ENCODE peak calls at places on chromosomes 11 and 22, in five cellular contexts. C, K, B, S and L are unnamed samples.

GRCh38 chr22:37568448-37569008 is 8.2 kb downstream of the CDC42EP1 start:
- DNase-seq in C (no peak), K (no peak), B (no peak), S (no peak), L (no peak)

GRCh38 chr22:36965716-36966115 is 52.3 kb downstream of the CSF2RB start:
- DNase-seq in C (no peak), K (no peak), B (no peak), S (no peak), L (no peak)

GRCh38 chr11:116853461-116854073 is 16.1 kb upstream of the APOA1 start:
- DNase-seq in C (peak; percentile 97), K (peak; percentile 66), B (peak; percentile 96), S (no peak), L (peak; percentile 92)

GRCh38 chr22:45240137-45240809 is 421 bp downstream of the KIAA0930 start:
- DNase-seq in C (peak; percentile 35), K (peak; percentile 41), B (no peak), S (no peak), L (peak; percentile 28)

GRCh38 chr22:46328066-46328465 is 7.4 kb upstream of the TRMU start:
- DNase-seq in C (no peak), K (no peak), B (no peak), S (no peak), L (no peak)

GRCh38 chr11:92826136-92826535 is 143.3 kb upstream of the MTNR1B start:
- DNase-seq in C (peak; percentile 82), K (no peak), B (peak; percentile 1), S (no peak), L (peak; percentile 14)

GRCh38 chr11:100905684-100906083 is 218.6 kb downstream of the ARHGAP42 start:
- DNase-seq in C (no peak), K (no peak), B (no peak), S (no peak), L (no peak)

GRCh38 chr11:116379185-116379828 is 393.5 kb downstream of the BUD13 start:
- DNase-seq in C (peak; percentile 17), K (peak; percentile 23), B (peak; percentile 1), S (no peak), L (peak; percentile 9)

GRCh38 chr11:12163181-12163841 is 52.9 kb downstream of the MICAL2 start:
- DNase-seq in C (peak; percentile 85), K (peak; percentile 78), B (peak; percentile 42), S (peak; percentile 73), L (peak; percentile 90)

GRCh38 chr11:73382747-73383146 is 6.5 kb downstream of the RELT start:
- DNase-seq in C (no peak), K (no peak), B (no peak), S (no peak), L (no peak)

GRCh38 chr22:18152519-18152918 is 2.5 kb downstream of the USP18 start:
- DNase-seq in C (no peak), K (no peak), B (no peak), S (no peak), L (no peak)

GRCh38 chr11:14643697-14644395 is at the start of gene PDE3B:
- DNase-seq in C (peak; percentile 55), K (peak; percentile 91), B (peak; percentile 12), S (peak; percentile 82), L (peak; percentile 33)

GRCh38 chr11:126189109-126189929 is 22.1 kb downstream of the RPUSD4 start:
- DNase-seq in C (no peak), K (no peak), B (no peak), S (no peak), L (no peak)

GRCh38 chr11:96246718-96247540 is 96.1 kb downstream of the MAML2 start:
- DNase-seq in C (peak; percentile 88), K (no peak), B (peak; percentile 68), S (no peak), L (peak; percentile 78)

GRCh38 chr11:71387784-71388636 is 60.2 kb downstream of the DHCR7 start:
- DNase-seq in C (no peak), K (no peak), B (no peak), S (no peak), L (no peak)

GRCh38 chr11:362642-363442 is 6.5 kb upstream of the B4GALNT4 start:
- DNase-seq in C (no peak), K (no peak), B (no peak), S (peak; percentile 70), L (no peak)
- TF ChIP-seq CTCF in C (no peak), K (no peak), B (no peak), S (no peak), L (no peak)

GRCh38 chr22:47632646-47633045 is 870.2 kb downstream of the TBC1D22A start:
- DNase-seq in C (no peak), K (no peak), B (no peak), S (no peak), L (no peak)
- H3K4me3 ChIP-seq in C (no peak overlapping the region), K (no peak overlapping the region), B (no peak overlapping the region), S (peak overlapping the region; percentile 43), L (no peak overlapping the region)

GRCh38 chr11:66313321-66314185 is 3.3 kb downstream of the CD248 start:
- DNase-seq in C (peak; percentile 13), K (no peak), B (peak; percentile 59), S (peak; percentile 80), L (peak; percentile 51)
- TF ChIP-seq CTCF in C (peak; percentile 36), K (no peak), B (peak; percentile 18), S (no peak), L (peak; percentile 54)

DNA sequence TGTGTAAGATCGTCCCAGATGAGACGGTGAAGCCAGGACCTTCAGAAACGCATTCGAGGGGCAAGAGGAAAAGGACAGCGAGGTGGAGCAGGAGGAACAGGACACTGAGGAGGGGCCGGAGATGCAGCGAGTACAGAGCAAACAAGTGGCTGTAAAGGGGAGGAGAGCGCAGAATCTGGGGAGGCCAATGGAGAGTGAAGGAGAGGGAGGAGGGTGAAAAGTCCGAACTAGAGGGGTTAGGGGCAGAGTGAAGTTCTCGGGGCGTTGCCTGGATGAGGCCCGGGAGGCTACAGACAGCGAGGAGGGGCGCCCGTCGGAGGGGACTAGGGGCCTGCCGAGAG is 8.8 kb upstream of the PPIL2 start:
- DNase-seq in C (no peak), K (no peak), B (no peak), S (no peak), L (no peak)
- H3K4me3 ChIP-seq in C (no peak overlapping the region), K (peak overlapping the region; percentile 74), B (peak overlapping the region; percentile 20), S (peak overlapping the region; percentile 58), L (peak overlapping the region; percentile 46)

GRCh38 chr11:22169833-22170232 is 23.1 kb upstream of the ANO5 start:
- DNase-seq in C (peak; percentile 1), K (no peak), B (no peak), S (no peak), L (peak; percentile 12)
- TF ChIP-seq CTCF in C (no peak), K (peak; percentile 14), B (peak; percentile 15), S (no peak), L (peak; percentile 38)

DNA sequence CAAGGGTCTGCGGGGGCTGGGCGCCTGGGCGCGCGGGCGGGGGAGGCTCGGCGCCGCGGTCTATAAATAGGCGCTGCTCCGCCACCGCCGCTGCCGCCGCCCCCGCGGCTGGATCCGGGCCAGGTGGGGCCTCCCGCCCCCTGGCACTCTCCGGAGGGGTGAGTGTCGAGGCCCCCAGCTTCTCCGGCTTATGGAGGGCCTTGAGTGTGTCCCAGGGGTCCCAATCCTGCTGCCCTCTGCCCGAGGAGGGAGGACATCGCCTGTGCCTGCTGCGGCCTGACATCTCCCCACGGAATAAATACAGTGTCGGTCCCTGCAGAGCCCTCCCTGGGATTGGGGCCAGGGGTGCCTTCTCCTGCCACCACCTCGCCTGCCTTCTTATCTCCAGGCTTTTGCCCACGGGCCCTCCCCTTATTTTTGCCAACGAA is 4.3 kb upstream of the GP1BB start:
- DNase-seq in C (no peak), K (no peak), B (no peak), S (no peak), L (no peak)
- H3K4me3 ChIP-seq in C (peak overlapping the region; percentile 42), K (peak overlapping the region; percentile 44), B (no peak overlapping the region), S (peak overlapping the region; percentile 76), L (peak overlapping the region; percentile 63)

GRCh38 chr11:61728940-61729219 is 23.6 kb upstream of the MYRF start:
- DNase-seq in C (peak; percentile 81), K (no peak), B (peak; percentile 58), S (no peak), L (peak; percentile 47)

GRCh38 chr11:61726775-61727174 is 25.7 kb upstream of the MYRF start:
- DNase-seq in C (no peak), K (no peak), B (no peak), S (no peak), L (no peak)

GRCh38 chr11:61727401-61727811 is 25.0 kb upstream of the MYRF start:
- DNase-seq in C (no peak), K (no peak), B (no peak), S (no peak), L (no peak)

GRCh38 chr11:61730222-61730994 is 22.0 kb upstream of the MYRF start:
- DNase-seq in C (no peak), K (peak; percentile 47), B (no peak), S (no peak), L (no peak)

DNA sequence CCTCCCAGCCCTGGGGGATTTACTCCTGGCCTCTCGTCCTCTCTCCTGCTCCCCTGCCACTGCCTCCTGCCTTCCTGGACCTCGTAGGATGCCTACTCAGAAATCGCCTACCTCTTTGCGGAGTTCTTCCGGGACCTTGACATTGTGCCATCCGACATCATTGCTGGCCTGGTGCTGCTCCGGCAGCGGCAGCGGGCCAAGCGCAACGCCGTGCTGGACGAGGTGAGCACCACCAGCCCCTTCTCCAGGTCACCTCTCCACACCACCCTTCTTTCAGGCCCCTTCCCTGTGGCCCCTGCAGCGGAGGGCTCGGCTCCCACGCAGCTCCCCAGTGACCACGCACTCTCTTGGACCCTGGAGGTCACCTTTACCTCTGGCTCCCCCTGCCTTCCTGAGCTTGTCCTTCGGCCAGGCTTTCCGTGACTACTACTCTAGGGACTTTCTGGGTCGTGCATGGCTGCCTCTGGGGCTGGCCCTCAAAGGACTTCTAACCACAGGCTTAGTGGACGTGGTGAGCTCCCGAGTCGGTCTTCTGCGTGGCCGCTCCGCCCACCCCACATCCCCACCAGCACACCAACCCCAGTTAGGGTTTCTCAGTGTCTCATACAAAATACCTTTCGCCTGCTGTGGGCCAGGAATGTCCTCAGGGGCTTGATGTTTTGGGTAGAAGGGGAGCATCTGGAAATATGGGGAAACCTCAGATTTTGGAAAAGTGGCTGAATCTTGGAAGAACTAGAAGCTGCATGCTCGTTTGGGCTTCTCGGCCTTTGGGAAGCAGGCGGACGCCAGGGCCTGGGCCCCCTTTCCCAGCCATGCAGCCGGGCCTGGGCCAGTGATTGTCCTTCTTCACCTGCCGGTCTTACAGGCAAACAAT is 24.1 kb upstream of the MYRF start:
- DNase-seq in C (peak; percentile 29), K (no peak), B (no peak), S (no peak), L (no peak)
- TF ChIP-seq CTCF in C (no peak), K (no peak), B (no peak), S (no peak), L (peak; percentile 21)

GRCh38 chr22:42282943-42283287 is 12.5 kb upstream of the TCF20 start:
- DNase-seq in C (no peak), K (no peak), B (no peak), S (no peak), L (no peak)
- H3K4me3 ChIP-seq in C (no peak overlapping the region), K (peak overlapping the region; percentile 22), B (no peak overlapping the region), S (peak overlapping the region; percentile 48), L (no peak overlapping the region)

GRCh38 chr11:7593476-7593875 is 79.7 kb downstream of the PPFIBP2 start:
- DNase-seq in C (no peak), K (no peak), B (no peak), S (no peak), L (no peak)
- TF ChIP-seq CTCF in C (no peak), K (no peak), B (no peak), S (no peak), L (no peak)